ENCODE peak calls at places on chromosome X, in four cellular contexts. T is DND-41, B is A673, D is endodermal cell. L is an unnamed sample. For H3K27me3, the result is how much of the 10 kb centered on the place peaks cover.

GRCh38 chrX:119942831-119943184 is 743 bp downstream of the NKAP start:
- DNase-seq in B (no peak), D (no peak), T (no peak), L (peak)

GRCh38 chrX:31376408-31376807 is 304.6 kb upstream of the FTHL17 start:
- DNase-seq in D (no peak), B (no peak), T (no peak), L (no peak)

GRCh38 chrX:96753230-96753629 is 68.6 kb downstream of the DIAPH2 start:
- DNase-seq in T (no peak), D (no peak), B (no peak), L (no peak)

GRCh38 chrX:18012974-18013373 is 151.9 kb upstream of the RAI2 start:
- DNase-seq in T (no peak), B (no peak), D (no peak), L (no peak)

GRCh38 chrX:48919360-48919821 is 567 bp upstream of the PIM2 start:
- DNase-seq in D (peak), T (no peak), B (no peak), L (no peak)

GRCh38 chrX:68807818-68808217 is 21.0 kb upstream of the EFNB1 start:
- DNase-seq in T (no peak), B (peak), D (peak), L (no peak)

GRCh38 chrX:70176938-70177533 is at the start of gene DGAT2L6:
- DNase-seq in T (no peak), B (peak), D (no peak), L (no peak)

GRCh38 chrX:31609130-31609529 is 537.3 kb upstream of the FTHL17 start:
- DNase-seq in T (no peak), B (no peak), D (no peak), L (peak)

GRCh38 chrX:119391279-119391678 is 7.9 kb upstream of the SLC25A43 start:
- DNase-seq in T (no peak), D (no peak), B (peak), L (peak)

GRCh38 chrX:103823591-103823990 is 8.5 kb downstream of the RAB9B start:
- DNase-seq in D (no peak), T (no peak), B (no peak), L (no peak)

GRCh38 chrX:124028177-124028576 is 66.7 kb downstream of the STAG2 start:
- DNase-seq in T (no peak), D (no peak), B (no peak), L (peak)

DNA sequence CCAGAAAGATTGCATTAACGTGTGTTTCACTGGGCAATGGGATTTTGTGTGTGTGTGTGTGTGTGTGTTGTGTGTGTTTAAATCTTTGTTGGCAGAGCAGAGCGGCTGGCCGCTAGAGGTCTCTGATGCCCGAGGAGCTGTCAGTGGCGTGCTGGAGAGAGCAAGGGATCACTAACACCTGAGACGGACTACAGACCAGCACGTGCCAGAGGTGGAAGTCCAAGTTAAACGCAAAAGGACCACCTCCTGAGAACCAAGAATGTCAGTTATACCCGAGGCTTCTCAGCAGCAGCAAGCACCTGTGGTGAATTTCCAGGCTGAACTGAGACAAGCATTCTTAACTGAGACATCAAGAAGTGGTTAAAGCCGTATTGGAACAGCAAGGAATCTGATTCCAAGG is 9.0 kb upstream of the SLC25A14 start:
- DNase-seq in B (peak), T (peak), D (peak), L (peak)
- TF ChIP-seq CTCF in B (peak), T (peak), D (peak), L (peak)

GRCh38 chrX:133913009-133913408 is 72.4 kb downstream of the GPC3 start:
- DNase-seq in D (no peak), B (no peak), T (no peak), L (no peak)
- H3K27me3 ChIP-seq in D (under half), B (under half), T (under half), L (under half)

GRCh38 chrX:136202889-136203288 is 48.3 kb downstream of the MAP7D3 start:
- DNase-seq in B (no peak), D (no peak), T (no peak), L (no peak)

GRCh38 chrX:136198678-136199243 is 51.4 kb downstream of the FHL1 start:
- DNase-seq in B (no peak), T (no peak), D (no peak), L (no peak)

GRCh38 chrX:136201601-136202000 is 49.6 kb downstream of the MAP7D3 start:
- DNase-seq in B (no peak), D (no peak), T (no peak), L (no peak)

GRCh38 chrX:136199365-136199764 is 51.8 kb downstream of the MAP7D3 start:
- DNase-seq in T (no peak), D (no peak), B (no peak), L (no peak)

DNA sequence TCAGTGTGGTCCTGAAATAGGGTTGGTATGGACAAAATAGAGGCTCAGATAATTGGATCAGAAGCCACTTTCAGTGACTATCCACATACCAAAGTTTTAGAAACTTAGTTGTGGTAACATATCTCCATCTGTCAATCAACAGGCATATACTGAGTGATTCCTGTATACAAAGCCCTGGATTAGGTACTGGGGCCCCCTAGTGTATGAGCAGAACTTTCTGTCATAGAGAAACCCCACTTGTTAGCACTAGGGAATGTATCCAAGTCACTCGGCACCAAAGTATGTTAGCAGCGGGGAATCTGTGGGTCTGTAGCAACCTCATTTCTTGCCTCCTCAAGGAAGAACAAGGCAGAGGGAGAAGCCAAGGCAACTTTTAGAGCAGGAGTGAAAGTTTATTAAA is 50.7 kb downstream of the MAP7D3 start:
- DNase-seq in D (no peak), B (peak), T (peak), L (no peak)
- TF ChIP-seq CTCF in D (peak), B (peak), T (peak), L (peak)

GRCh38 chrX:154892263-154892662 is 6.1 kb downstream of the F8A1 start:
- DNase-seq in D (no peak), B (no peak), T (no peak), L (no peak)
- H3K27me3 ChIP-seq in D (under half), B (under half), T (under half), L (under half)

GRCh38 chrX:42089014-42089413 is 165.7 kb upstream of the CASK start:
- DNase-seq in D (no peak), T (no peak), B (no peak), L (no peak)

GRCh38 chrX:42090395-42090794 is 167.0 kb upstream of the CASK start:
- DNase-seq in B (no peak), T (no peak), D (no peak), L (no peak)

GRCh38 chrX:42093756-42094155 is 170.4 kb upstream of the CASK start:
- DNase-seq in D (no peak), T (peak), B (no peak), L (peak)

GRCh38 chrX:42085836-42086235 is 162.5 kb upstream of the CASK start:
- DNase-seq in B (no peak), D (no peak), T (no peak), L (no peak)

DNA sequence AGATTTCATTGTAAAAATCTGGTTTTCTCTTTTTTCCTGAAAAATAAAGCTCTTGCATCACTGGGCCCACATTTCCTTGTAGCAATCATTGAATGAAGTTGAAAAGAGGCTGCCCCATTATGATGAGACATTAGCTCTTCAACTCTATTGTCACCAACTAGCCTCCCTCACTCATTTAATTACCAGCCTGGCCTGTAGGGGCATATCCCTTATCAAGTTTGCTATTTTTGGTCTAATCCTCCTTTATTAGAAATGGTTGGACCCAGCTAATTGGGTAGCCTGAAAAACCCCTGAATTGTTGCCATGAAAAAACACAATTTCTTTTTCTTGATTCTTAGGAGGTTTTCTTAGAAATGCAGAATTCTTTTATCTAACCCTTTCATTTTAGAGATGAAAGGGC is 164.6 kb upstream of the CASK start:
- DNase-seq in D (no peak), B (no peak), T (no peak), L (no peak)
- TF ChIP-seq CTCF in D (peak), B (no peak), T (peak), L (no peak)

DNA sequence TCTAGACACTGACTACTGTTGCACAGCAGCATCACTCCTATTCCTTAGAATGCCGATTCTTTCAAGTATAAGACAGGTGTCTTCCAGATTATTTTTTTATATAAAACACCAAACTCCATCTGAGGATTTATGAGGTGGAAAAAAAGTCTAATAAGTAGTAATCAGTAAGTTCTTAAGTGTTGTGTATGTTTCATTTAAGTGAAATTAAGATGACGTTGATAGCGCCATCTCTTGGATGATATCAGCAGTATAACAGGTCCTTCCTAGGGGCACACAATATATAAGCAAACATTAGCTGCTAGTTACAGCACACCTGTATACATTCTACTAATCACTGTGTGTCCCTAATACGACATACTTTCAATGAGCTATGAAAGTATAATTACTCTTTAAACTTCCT is 99.6 kb upstream of the STS start:
- DNase-seq in B (no peak), D (no peak), T (no peak), L (no peak)
- H3K27me3 ChIP-seq in B (under half), D (under half), T (under half), L (under half)

GRCh38 chrX:43328358-43328946 is 327.6 kb upstream of the MAOA start:
- DNase-seq in B (no peak), T (peak), D (no peak), L (no peak)

DNA sequence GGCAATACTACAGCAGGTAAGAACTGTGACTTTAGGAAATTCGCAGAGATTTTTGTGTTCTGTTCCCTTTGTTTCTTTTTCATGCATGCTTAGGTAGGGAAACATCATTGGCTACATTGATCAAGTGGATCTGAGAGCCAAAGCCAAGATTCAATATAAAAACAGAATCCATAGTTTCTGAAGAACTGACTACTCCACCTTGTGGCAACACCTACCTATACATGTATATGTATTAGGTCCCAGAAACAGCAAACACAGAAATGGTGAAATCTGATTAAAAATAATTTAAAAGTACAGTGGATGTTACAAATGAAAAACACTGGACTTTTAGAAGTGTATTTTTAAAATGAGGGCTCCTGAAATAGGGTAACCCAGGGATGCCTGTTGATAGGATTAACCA is 322.6 kb upstream of the MAOA start:
- DNase-seq in D (no peak), T (no peak), B (peak), L (no peak)
- TF ChIP-seq CTCF in D (peak), T (peak), B (peak), L (no peak)

GRCh38 chrX:153864561-153865320 is 21.2 kb downstream of the L1CAM start:
- DNase-seq in T (no peak), D (no peak), B (no peak), L (no peak)
- H3K27me3 ChIP-seq in T (under half), D (under half), B (under half), L (under half)

DNA sequence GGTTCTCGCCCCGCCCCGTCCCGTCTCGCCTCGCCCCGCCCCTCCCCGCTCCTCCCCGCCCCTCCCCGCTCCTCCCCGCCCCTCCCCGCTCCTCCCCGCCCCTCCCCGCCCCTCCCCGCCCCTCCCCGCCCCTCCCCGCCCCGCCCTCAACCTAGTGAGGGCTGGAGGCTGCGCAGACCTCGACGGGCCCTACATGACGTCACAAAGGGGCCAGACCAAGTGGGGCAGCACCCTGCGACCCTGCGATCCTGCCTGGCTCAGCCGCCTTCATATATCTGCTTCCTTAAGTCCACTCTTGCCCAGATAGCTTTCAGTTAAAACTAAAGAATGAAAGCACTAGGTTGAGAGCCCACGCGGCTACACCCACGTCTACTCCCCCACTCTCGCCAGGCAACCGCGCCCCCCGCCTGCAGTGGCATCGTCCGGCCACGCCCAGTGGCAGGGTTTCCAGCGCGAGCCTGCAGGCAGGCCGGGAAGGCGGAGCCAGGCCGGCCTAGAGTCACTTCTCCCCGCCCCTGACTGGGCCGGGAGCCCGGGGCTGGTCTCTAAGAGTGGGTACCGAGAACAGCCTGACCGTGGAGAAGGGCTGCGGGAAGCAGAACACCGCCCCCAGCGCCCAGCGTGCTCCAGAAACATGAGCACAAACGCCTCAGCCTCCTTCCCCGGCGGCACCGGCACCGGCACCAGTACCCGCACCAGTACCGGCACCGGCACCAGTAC is 1.5 kb upstream of the MAOA start:
- DNase-seq in T (peak), B (peak), D (peak), L (peak)
- TF ChIP-seq CTCF in T (peak), B (peak), D (peak), L (peak)